ENCODE peak calls at places on chromosomes 13 and 19, in four cellular contexts. S, R, W and C are unnamed samples.

GRCh38 chr13:102040812-102041211 is 361.0 kb downstream of the FGF14 start:
- DNase-seq in W (no peak), R (no peak), S (no peak), C (no peak)

GRCh38 chr13:75101997-75102720 is 379.8 kb downstream of the TBC1D4 start:
- DNase-seq in W (no peak), S (no peak), R (peak; percentile 53), C (peak; percentile 3)

GRCh38 chr19:2977001-2977685 is at the start of gene TLE6:
- DNase-seq in S (peak; percentile 74), R (peak; percentile 94), W (peak; percentile 98), C (peak; percentile 89)

GRCh38 chr19:49567722-49568454 is 12.5 kb downstream of the NOSIP start:
- DNase-seq in W (no peak), R (peak; percentile 15), S (no peak), C (no peak)

GRCh38 chr13:24511019-24511823 is 1.4 kb downstream of the PARP4 start:
- DNase-seq in W (no peak), R (peak; percentile 90), S (no peak), C (peak; percentile 87)

GRCh38 chr19:53094749-53095575 is 8.3 kb downstream of the ZNF160 start:
- DNase-seq in W (no peak), R (no peak), S (no peak), C (no peak)

GRCh38 chr13:27424246-27425150 is at the start of gene GTF3A:
- DNase-seq in S (peak; percentile 28), R (peak; percentile 80), W (peak; percentile 92), C (peak; percentile 63)

GRCh38 chr13:30806784-30807183 is 71.4 kb downstream of the ALOX5AP start:
- DNase-seq in W (no peak), R (peak; percentile 76), S (no peak), C (peak; percentile 76)

GRCh38 chr13:48978942-48979601 is 3.4 kb downstream of the FNDC3A start:
- DNase-seq in R (no peak), S (no peak), W (no peak), C (no peak)

GRCh38 chr19:5891938-5892771 is 11.4 kb downstream of the NDUFA11 start:
- DNase-seq in W (no peak), R (peak; percentile 37), S (no peak), C (no peak)
- TF ChIP-seq CTCF in W (peak; percentile 89), R (peak; percentile 78), S (peak; percentile 59), C (peak; percentile 86)

GRCh38 chr19:17754634-17755532 is 3.6 kb downstream of the FCHO1 start:
- DNase-seq in S (no peak), R (no peak), W (no peak), C (no peak)
- TF ChIP-seq CTCF in S (no peak), R (no peak), W (no peak), C (no peak)

DNA sequence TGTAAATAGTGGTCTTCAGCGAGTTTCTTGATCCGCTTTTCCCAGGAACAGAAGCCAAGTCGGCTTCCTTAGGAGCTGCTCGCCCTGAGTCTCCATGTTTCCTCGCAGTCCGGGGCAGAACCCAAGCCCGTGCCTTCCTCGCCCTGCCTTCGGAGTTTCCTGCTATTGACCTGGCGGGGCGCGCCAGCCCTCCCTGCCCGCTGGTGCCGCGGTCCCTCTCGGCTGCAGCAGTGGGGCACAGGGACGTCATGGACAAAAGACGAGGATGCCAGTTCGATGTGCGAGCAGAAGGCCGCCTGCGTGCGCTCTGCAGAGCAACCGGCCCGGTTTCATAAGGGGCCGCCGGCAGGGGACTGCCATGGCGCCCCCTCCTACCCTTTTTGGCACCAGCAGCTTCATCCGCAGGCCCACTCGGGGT is 156.6 kb downstream of the TM9SF2 start:
- DNase-seq in W (no peak), R (peak; percentile 54), S (no peak), C (no peak)
- TF ChIP-seq CTCF in W (no peak), R (no peak), S (peak; percentile 8), C (no peak)

GRCh38 chr13:46334008-46334407 is 53.0 kb downstream of the RUBCNL start:
- DNase-seq in W (no peak), S (no peak), R (no peak), C (no peak)
- TF ChIP-seq CTCF in W (no peak), S (no peak), R (no peak), C (no peak)

DNA sequence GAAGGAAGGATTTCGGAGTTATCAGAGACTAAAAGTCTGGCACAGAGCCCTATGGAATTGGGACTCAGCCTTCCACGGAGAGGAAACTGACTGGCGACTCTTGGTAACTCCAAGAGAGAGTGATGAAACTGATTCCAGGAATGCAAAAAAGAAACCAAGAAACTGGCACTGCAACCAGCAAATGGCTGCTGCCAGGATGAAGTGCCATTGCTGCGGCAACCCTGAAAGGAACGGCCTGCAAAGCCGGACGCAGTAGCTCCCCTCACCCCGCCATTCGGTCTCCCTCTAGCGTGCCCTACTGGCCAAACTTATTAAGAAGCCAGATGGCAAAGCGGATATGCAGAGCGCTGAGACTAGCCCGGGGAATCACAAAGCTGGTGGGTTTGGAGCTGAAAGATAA is 236.0 kb downstream of the PCDH9 start:
- DNase-seq in S (peak; percentile 24), W (peak; percentile 70), R (peak; percentile 86), C (no peak)
- TF ChIP-seq CTCF in S (peak; percentile 48), W (peak; percentile 71), R (peak; percentile 84), C (peak; percentile 46)

GRCh38 chr13:26133286-26133685 is 81.5 kb upstream of the SHISA2 start:
- DNase-seq in S (no peak), W (no peak), R (no peak), C (no peak)

GRCh38 chr13:26128676-26129075 is 76.9 kb upstream of the SHISA2 start:
- DNase-seq in W (no peak), R (no peak), S (no peak), C (no peak)

GRCh38 chr13:26133851-26134250 is 82.0 kb upstream of the SHISA2 start:
- DNase-seq in R (no peak), S (no peak), W (no peak), C (no peak)

DNA sequence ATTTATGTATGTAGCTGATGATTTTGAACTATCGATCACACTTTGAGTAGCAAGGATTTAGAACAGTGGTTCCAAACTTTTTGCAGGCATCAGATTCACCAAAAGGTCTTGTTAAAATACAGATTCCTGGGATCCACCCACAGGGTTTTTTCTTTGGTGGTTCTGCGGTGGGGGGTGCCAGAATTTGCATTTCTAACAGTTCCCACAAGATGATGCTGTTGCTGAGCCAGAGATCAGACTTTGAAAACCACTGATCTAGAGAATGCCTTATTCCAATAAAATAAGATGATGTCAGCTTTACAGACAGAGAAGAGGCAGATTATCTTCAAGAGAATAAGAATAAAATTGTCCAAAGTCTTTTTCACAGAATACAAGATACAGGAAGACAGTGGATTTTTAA is 80.9 kb upstream of the SHISA2 start:
- DNase-seq in R (no peak), S (no peak), W (no peak), C (peak; percentile 41)
- TF ChIP-seq CTCF in R (peak; percentile 24), S (no peak), W (no peak), C (peak; percentile 71)